ENCODE peak calls at places on chromosomes 12 and 14, in eight cellular contexts. L is IMR-90, O is fibroblast of lung, B is cardiac fibroblast, V is spleen, R is BJ, W is mammary epithelial cell, C is GM23338. E is an unnamed sample.

GRCh38 chr12:11653215-11653753 is 3.8 kb downstream of the ETV6 start:
- DNase-seq in R (no peak), W (peak), C (no peak), O (peak), B (peak), L (peak), V (no peak), E (no peak)

GRCh38 chr14:60760209-60760608 is 25.6 kb downstream of the MNAT1 start:
- DNase-seq in V (no peak), L (no peak), O (no peak), R (no peak), B (no peak), W (no peak), C (no peak), E (peak)

GRCh38 chr12:130651188-130651587 is 64.9 kb downstream of the RIMBP2 start:
- DNase-seq in B (no peak), R (no peak), V (peak), W (no peak), C (no peak), L (no peak), O (no peak), E (no peak)

GRCh38 chr12:85657836-85658235 is 178.4 kb downstream of the RASSF9 start:
- DNase-seq in L (no peak), W (no peak), O (no peak), C (no peak), R (no peak), V (no peak), B (no peak), E (no peak)

GRCh38 chr14:99211410-99211809 is 60.6 kb downstream of the BCL11B start:
- DNase-seq in C (no peak), B (no peak), W (no peak), L (no peak), V (no peak), O (no peak), R (no peak), E (no peak)

GRCh38 chr12:31773223-31773750 is 44.5 kb upstream of the AMN1 start:
- DNase-seq in R (no peak), B (peak), W (no peak), C (no peak), O (peak), L (no peak), V (no peak), E (no peak)

GRCh38 chr12:100857971-100858370 is 63.4 kb downstream of the ANO4 start:
- DNase-seq in L (peak), R (no peak), V (no peak), W (no peak), C (no peak), O (no peak), B (no peak), E (peak)

GRCh38 chr14:100406505-100407131 is 83.5 kb downstream of the SLC25A47 start:
- DNase-seq in L (peak), C (no peak), O (peak), V (peak), B (peak), W (peak), R (no peak), E (peak)

GRCh38 chr12:58575281-58575680 is 345.0 kb downstream of the LRIG3 start:
- DNase-seq in R (no peak), B (peak), W (no peak), V (no peak), L (peak), C (no peak), O (peak), E (peak)

GRCh38 chr12:95385246-95385645 is 88.7 kb upstream of the METAP2 start:
- DNase-seq in V (no peak), C (peak), R (no peak), O (peak), L (peak), W (peak), B (peak), E (peak)

GRCh38 chr14:101878222-101879211 is 85.9 kb upstream of the DYNC1H1 start:
- DNase-seq in B (no peak), W (no peak), V (peak), L (no peak), C (no peak), R (no peak), O (no peak), E (no peak)

GRCh38 chr12:128743911-128744310 is 79.8 kb downstream of the SLC15A4 start:
- DNase-seq in C (no peak), L (no peak), B (no peak), O (no peak), W (no peak), V (no peak), R (no peak), E (no peak)

GRCh38 chr14:65770681-65771080 is 358.2 kb downstream of the FUT8 start:
- DNase-seq in O (no peak), B (no peak), W (no peak), V (no peak), R (no peak), L (no peak), C (no peak), E (no peak)

GRCh38 chr14:61477845-61478438 is 156.6 kb downstream of the PRKCH start:
- DNase-seq in L (peak), W (peak), B (peak), O (peak), R (no peak), C (no peak), V (peak), E (peak)

GRCh38 chr14:53472306-53472705 is 319.2 kb upstream of the DDHD1 start:
- DNase-seq in B (no peak), C (no peak), V (no peak), R (no peak), W (no peak), O (no peak), L (peak), E (no peak)

GRCh38 chr12:1877169-1877878 is 41.1 kb downstream of the CACNA2D4 start:
- DNase-seq in W (no peak), L (no peak), V (no peak), R (no peak), B (no peak), C (no peak), O (no peak), E (no peak)

GRCh38 chr12:129615001-129615400 is 288.8 kb downstream of the TMEM132D start:
- DNase-seq in V (no peak), C (no peak), B (no peak), O (no peak), W (no peak), L (no peak), R (no peak), E (no peak)

GRCh38 chr14:88233915-88234314 is 89.2 kb downstream of the KCNK10 start:
- DNase-seq in B (peak), W (no peak), V (no peak), R (no peak), O (no peak), L (no peak), C (peak), E (peak)

GRCh38 chr12:132312516-132312915 is 16.9 kb downstream of the GALNT9 start:
- DNase-seq in B (no peak), R (no peak), C (no peak), L (no peak), V (no peak), O (no peak), W (no peak), E (no peak)

GRCh38 chr12:80157640-80158039 is 58.3 kb downstream of the OTOGL start:
- DNase-seq in B (peak), W (no peak), O (no peak), C (no peak), V (no peak), R (no peak), L (peak), E (no peak)

GRCh38 chr14:105878554-105878953 is 352.2 kb downstream of the TMEM121 start:
- DNase-seq in V (peak), R (no peak), W (no peak), L (no peak), O (no peak), B (no peak), C (no peak), E (no peak)

GRCh38 chr12:88953029-88953586 is 372.8 kb upstream of the KITLG start:
- DNase-seq in R (no peak), B (no peak), L (no peak), V (no peak), C (no peak), W (no peak), O (no peak), E (no peak)

GRCh38 chr14:78983126-78983525 is 813.0 kb downstream of the NRXN3 start:
- DNase-seq in C (no peak), R (no peak), W (no peak), L (peak), B (peak), O (peak), V (no peak), E (no peak)

GRCh38 chr14:23494223-23494622 is 24.7 kb downstream of the NGDN start:
- DNase-seq in V (no peak), B (peak), W (no peak), R (no peak), L (peak), C (peak), O (no peak), E (no peak)

GRCh38 chr12:65252515-65252914 is 26.0 kb upstream of the MSRB3 start:
- DNase-seq in L (no peak), R (no peak), V (no peak), O (no peak), C (no peak), W (no peak), B (no peak), E (no peak)

GRCh38 chr14:69268763-69269162 is 8.8 kb downstream of the GALNT16 start:
- DNase-seq in V (no peak), C (no peak), O (no peak), R (no peak), B (peak), L (peak), W (peak), E (peak)

GRCh38 chr12:131093971-131094830 is 140.5 kb downstream of the ADGRD1 start:
- DNase-seq in L (no peak), C (no peak), W (no peak), B (no peak), R (no peak), O (no peak), V (peak), E (no peak)

GRCh38 chr12:124767075-124767821 is 96.4 kb downstream of the SCARB1 start:
- DNase-seq in V (peak), B (peak), L (peak), C (peak), W (peak), R (no peak), O (peak), E (peak)

GRCh38 chr12:105267711-105268110 is 31.7 kb upstream of the APPL2 start:
- DNase-seq in O (no peak), R (peak), C (no peak), B (no peak), W (no peak), V (no peak), L (peak), E (no peak)

GRCh38 chr14:105563347-105563737 is 37.0 kb downstream of the TMEM121 start:
- DNase-seq in W (no peak), V (no peak), C (no peak), O (no peak), B (no peak), L (no peak), R (no peak), E (no peak)

GRCh38 chr12:69511469-69511868 is 41.3 kb downstream of the FRS2 start:
- DNase-seq in L (peak), R (no peak), W (no peak), O (no peak), V (no peak), C (no peak), B (no peak), E (no peak)

GRCh38 chr12:108240027-108240785 is 98.9 kb downstream of the CMKLR1 start:
- DNase-seq in R (no peak), C (peak), W (no peak), O (no peak), B (no peak), V (no peak), L (no peak), E (no peak)

GRCh38 chr12:59149995-59150642 is 229.8 kb upstream of the LRIG3 start:
- DNase-seq in R (no peak), W (peak), C (peak), O (peak), B (peak), V (no peak), L (peak), E (peak)

GRCh38 chr12:4849024-4849594 is 60.6 kb upstream of the KCNA1 start:
- DNase-seq in O (peak), L (peak), W (peak), R (no peak), B (peak), C (peak), V (no peak), E (peak)

GRCh38 chr14:73958591-73958990 is 8.5 kb downstream of the COQ6 start:
- DNase-seq in W (no peak), L (no peak), V (no peak), R (no peak), C (no peak), O (no peak), B (no peak), E (peak)

GRCh38 chr12:51819851-51820720 is 28.4 kb downstream of the FIGNL2 start:
- DNase-seq in R (no peak), C (peak), L (no peak), V (no peak), O (peak), B (no peak), W (no peak), E (no peak)

GRCh38 chr12:100651108-100651507 is 77.6 kb downstream of the GAS2L3 start:
- DNase-seq in B (no peak), R (no peak), W (no peak), L (no peak), O (no peak), V (no peak), C (no peak), E (no peak)

GRCh38 chr12:14959916-14960315 is 1.5 kb downstream of the ARHGDIB start:
- DNase-seq in W (no peak), B (no peak), L (no peak), R (no peak), V (peak), C (no peak), O (no peak), E (no peak)

GRCh38 chr12:14962180-14962579 is 779 bp upstream of the ARHGDIB start:
- DNase-seq in C (no peak), B (no peak), W (no peak), R (no peak), L (no peak), V (no peak), O (no peak), E (no peak)

GRCh38 chr12:14962797-14963196 is 1.4 kb upstream of the ARHGDIB start:
- DNase-seq in W (no peak), R (no peak), L (no peak), O (no peak), V (no peak), B (no peak), C (no peak), E (no peak)

GRCh38 chr12:14960548-14961465 is 594 bp downstream of the ARHGDIB start:
- DNase-seq in L (peak), C (peak), B (peak), V (peak), O (no peak), W (peak), R (no peak), E (peak)

DNA sequence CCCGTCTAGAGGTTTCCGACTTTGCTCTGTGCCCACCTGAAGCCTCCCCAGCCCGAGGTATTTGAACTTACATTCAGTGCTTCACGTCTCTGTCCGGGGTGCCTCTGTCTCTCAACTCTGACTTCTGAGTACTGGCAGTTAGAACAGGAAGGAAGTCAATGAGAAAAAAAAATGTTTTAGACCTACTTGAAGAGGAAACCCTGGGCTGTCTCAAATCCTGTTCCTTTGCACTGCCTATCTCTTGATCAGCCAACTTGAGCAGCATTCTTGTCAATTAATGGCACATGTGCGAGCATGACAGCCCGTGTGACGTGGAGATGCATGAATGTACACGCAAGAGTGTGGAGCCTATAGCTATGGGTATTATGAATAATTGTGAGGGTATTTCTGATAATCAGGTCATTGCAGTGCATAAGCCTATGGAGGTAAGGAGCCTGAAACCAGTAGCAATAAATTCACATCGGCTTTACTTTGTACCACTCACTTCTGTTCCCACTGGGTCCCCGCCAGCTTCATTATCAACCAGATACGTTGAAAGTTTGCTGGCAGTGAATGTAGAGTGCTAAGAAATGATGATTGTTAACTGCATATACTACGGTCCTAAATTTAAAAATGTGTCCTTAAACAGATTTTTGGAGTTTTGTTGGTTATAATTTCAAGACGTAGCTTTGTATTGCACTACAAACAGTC is at the start of gene ARHGDIB:
- DNase-seq in W (no peak), R (no peak), C (peak), B (peak), V (peak), L (no peak), O (no peak), E (peak)
- H3K4me3 ChIP-seq in W (peak), R (peak), C (no peak), B (peak), V (peak), L (no peak), O (no peak), E (no peak)

GRCh38 chr12:47216150-47216677 is 136.5 kb upstream of the AMIGO2 start:
- DNase-seq in L (no peak), R (no peak), V (peak), O (no peak), W (no peak), B (no peak), C (no peak), E (no peak)
- H3K4me3 ChIP-seq in L (no peak), R (no peak), V (peak), O (no peak), W (no peak), B (no peak), C (no peak), E (no peak)

DNA sequence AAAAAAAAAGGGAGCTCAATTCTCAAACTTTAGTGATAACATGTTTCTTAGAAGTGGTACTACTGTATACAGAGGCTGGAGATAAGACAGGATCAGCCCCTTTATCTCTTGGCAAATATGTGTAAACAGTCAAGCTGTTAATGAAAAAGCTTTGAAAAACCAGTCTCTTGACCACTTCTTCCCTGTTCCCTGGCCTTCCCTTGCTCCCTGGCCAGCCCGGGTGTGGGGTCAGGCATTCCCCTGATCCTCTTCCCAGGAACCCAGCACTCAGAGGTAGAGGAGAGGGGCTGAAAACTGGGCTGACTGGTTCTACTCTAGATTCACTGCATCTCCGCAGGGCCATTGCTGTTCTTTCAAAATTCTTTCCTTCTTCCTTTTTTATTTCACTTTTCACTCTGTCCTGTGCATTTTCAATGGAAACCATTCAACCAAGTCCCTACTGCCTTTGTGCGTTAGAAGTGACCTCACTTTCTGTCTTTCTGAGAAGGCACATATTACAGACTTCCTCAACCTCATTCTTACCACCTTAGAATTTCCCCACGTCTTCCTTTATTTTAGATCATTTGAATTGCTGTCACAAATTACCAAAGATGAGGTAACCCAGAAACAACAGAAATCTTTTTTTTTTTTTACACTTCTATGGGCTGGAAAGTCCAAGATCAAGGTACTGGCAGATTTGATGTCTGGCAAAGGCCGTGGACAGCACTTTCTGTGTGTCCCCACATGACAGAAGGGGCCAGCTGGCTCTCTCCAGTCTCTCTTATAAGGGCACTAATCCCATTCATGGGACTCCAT is 5.7 kb downstream of the GNG2 start:
- DNase-seq in B (no peak), C (peak), V (no peak), R (no peak), L (no peak), O (no peak), W (no peak), E (no peak)
- H3K4me3 ChIP-seq in B (no peak), C (no peak), V (no peak), R (no peak), L (no peak), O (no peak), W (no peak), E (no peak)

DNA sequence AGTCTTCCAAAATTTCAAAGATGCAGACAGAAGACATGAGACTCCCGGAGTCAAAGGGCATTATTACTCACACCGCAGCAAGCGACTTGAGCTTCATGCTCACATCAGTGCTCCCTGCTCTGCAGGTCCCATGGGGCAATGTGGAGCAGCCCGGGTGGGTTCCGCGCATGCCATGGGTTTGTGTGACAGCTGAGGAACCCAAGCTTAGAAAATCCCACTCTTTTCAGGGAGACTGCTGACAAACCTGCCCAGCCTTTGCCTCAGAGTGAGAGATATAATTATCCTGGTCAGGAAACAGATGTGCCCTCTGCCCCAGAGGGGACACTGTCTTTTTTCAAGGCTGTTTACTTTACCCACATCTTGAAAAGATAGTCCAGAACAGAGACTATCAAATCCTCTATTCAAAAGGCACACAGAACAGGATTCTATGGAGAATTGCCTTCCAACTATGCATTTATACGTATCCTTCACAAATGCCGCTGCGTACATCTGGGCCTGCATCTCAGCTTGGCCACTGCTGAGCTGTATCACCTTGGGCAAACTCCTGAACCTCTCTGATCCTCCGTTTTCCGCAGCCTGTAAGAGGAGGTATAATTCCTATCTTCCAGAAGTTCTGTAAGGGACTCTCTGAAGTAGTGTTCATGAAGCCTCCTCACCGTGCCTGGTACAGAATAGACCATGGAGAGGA is 16.0 kb downstream of the C14orf132 start:
- DNase-seq in L (peak), W (no peak), C (no peak), O (peak), V (peak), B (no peak), R (no peak), E (no peak)
- H3K4me3 ChIP-seq in L (no peak), W (no peak), C (no peak), O (no peak), V (no peak), B (no peak), R (no peak), E (no peak)

DNA sequence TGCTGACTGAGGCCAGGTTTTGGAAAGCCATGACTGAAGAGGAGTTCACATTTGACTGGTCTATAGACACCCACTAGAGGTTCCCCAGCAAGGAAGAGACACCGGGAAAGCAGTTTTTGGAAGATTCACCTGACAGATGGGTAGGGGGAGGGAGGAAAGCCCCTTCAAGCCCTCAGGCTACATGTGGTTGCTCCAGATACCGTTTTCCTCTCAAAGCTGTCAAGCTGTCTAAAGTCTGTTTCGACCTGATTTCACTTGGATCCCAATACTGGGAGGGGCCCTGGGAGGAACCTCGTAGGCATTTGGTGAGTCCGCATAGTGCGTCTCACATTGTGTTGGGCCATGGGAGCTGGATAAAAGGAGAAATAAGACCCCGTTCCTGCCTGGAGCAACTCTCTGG is 1.7 kb upstream of the LRP1 start:
- DNase-seq in L (no peak), W (no peak), O (no peak), V (peak), C (no peak), R (no peak), B (no peak), E (no peak)
- H3K4me3 ChIP-seq in L (no peak), W (no peak), O (no peak), V (no peak), C (peak), R (no peak), B (no peak), E (no peak)

E was measured in epithelial cell of esophagus.